ENCODE peak calls at places on chromosomes 2 and 18, in ten cellular contexts. S is HCT116, O is GM12878, Q is suprapubic skin, Y is HepG2, K is upper lobe of left lung, G is breast epithelium, U is K562, R is prostate gland, M is sigmoid colon. N is an unnamed sample.

GRCh38 chr2:12412898-12413305 is 303.8 kb upstream of the TRIB2 start:
- DNase-seq in O (peak), Q (no peak), K (no peak), R (no peak), M (no peak), U (no peak), S (no peak), Y (no peak), G (no peak), N (no peak)

GRCh38 chr18:55968550-55968949 is 380.6 kb upstream of the TCF4 start:
- DNase-seq in Y (no peak), S (no peak), U (no peak), O (no peak), Q (no peak), K (no peak), M (no peak), R (no peak), G (no peak), N (no peak)

GRCh38 chr2:238750212-238750904 is 97.5 kb upstream of the TWIST2 start:
- DNase-seq in Y (no peak), M (no peak), K (no peak), U (no peak), O (no peak), R (no peak), Q (no peak), G (no peak), S (no peak), N (no peak)

GRCh38 chr2:70828914-70829824 is 6.4 kb downstream of the CD207 start:
- DNase-seq in U (no peak), O (no peak), S (no peak), G (no peak), Q (no peak), M (no peak), K (no peak), Y (no peak), R (no peak), N (no peak)

GRCh38 chr2:9914384-9915065 is 37.0 kb upstream of the GRHL1 start:
- DNase-seq in U (peak), O (peak), Y (no peak), K (no peak), M (no peak), R (no peak), S (peak), G (no peak), Q (no peak), N (no peak)

GRCh38 chr18:35582310-35582682 is 756 bp downstream of the GALNT1 start:
- DNase-seq in O (no peak), S (no peak), R (no peak), M (no peak), G (no peak), Q (no peak), K (no peak), Y (no peak), U (peak), N (no peak)

GRCh38 chr2:214069254-214069653 is 341.6 kb upstream of the VWC2L start:
- DNase-seq in M (no peak), U (no peak), S (peak), O (no peak), G (no peak), R (peak), K (no peak), Y (peak), Q (no peak), N (no peak)

GRCh38 chr2:212532585-212532984 is 6.0 kb downstream of the ERBB4 start:
- DNase-seq in K (no peak), U (no peak), G (no peak), O (no peak), M (no peak), R (no peak), Q (no peak), Y (no peak), S (no peak), N (no peak)

GRCh38 chr2:215052810-215053209 is 85.6 kb downstream of the ABCA12 start:
- DNase-seq in S (no peak), Q (no peak), U (no peak), K (no peak), Y (no peak), G (no peak), M (no peak), O (no peak), R (no peak), N (no peak)

GRCh38 chr2:238669046-238669445 is 178.8 kb upstream of the TWIST2 start:
- DNase-seq in G (no peak), Y (no peak), K (no peak), S (no peak), U (no peak), Q (no peak), M (no peak), R (no peak), O (no peak), N (no peak)

GRCh38 chr2:158337018-158337417 is 119.5 kb downstream of the CCDC148 start:
- DNase-seq in G (no peak), K (no peak), R (no peak), U (peak), S (no peak), Q (no peak), O (no peak), M (no peak), Y (no peak), N (no peak)

GRCh38 chr2:139080244-139080643 is 300.1 kb upstream of the NXPH2 start:
- DNase-seq in G (no peak), O (no peak), S (no peak), Q (no peak), K (no peak), Y (no peak), U (no peak), M (no peak), R (no peak), N (no peak)

GRCh38 chr2:199973703-199974102 is 18.3 kb downstream of the MAIP1 start:
- DNase-seq in U (peak), G (no peak), M (no peak), S (peak), O (no peak), K (no peak), Q (no peak), Y (peak), R (no peak), N (no peak)

GRCh38 chr18:58087928-58088722 is 44.1 kb downstream of the NEDD4L start:
- DNase-seq in O (no peak), M (no peak), S (no peak), U (peak), K (no peak), R (peak), G (peak), Y (no peak), Q (no peak), N (peak)

GRCh38 chr2:234771985-234772774 is 179.6 kb upstream of the SH3BP4 start:
- DNase-seq in G (no peak), U (no peak), O (no peak), K (no peak), Q (no peak), S (no peak), M (no peak), Y (no peak), R (no peak), N (no peak)

GRCh38 chr18:32770651-32771168 is 2.1 kb downstream of the KLHL14 start:
- DNase-seq in Q (no peak), U (no peak), O (no peak), Y (no peak), K (peak), G (no peak), S (no peak), M (no peak), R (no peak), N (no peak)

GRCh38 chr2:26805241-26805676 is 19.4 kb downstream of the CENPA start:
- DNase-seq in K (no peak), Q (no peak), G (no peak), S (peak), R (no peak), U (no peak), M (no peak), Y (no peak), O (no peak), N (no peak)

GRCh38 chr2:239213420-239214101 is 187.3 kb downstream of the HDAC4 start:
- DNase-seq in O (no peak), Q (peak), G (peak), K (no peak), S (no peak), R (no peak), U (no peak), Y (no peak), M (peak), N (no peak)

GRCh38 chr2:44295636-44296359 is 20.5 kb downstream of the SLC3A1 start:
- DNase-seq in R (no peak), M (no peak), K (no peak), Q (no peak), Y (peak), O (no peak), G (no peak), S (no peak), U (no peak), N (no peak)

GRCh38 chr2:37625156-37625555 is 46.3 kb downstream of the CDC42EP3 start:
- DNase-seq in U (no peak), O (no peak), S (no peak), M (no peak), R (no peak), G (no peak), K (no peak), Q (no peak), Y (no peak), N (no peak)

GRCh38 chr2:16900405-16901025 is 234.9 kb upstream of the CYRIA start:
- DNase-seq in U (peak), Y (peak), M (no peak), Q (no peak), R (no peak), K (no peak), S (peak), O (no peak), G (no peak), N (peak)

GRCh38 chr2:20291846-20292408 is 58.7 kb downstream of the PUM2 start:
- DNase-seq in Y (no peak), U (no peak), K (peak), O (no peak), R (no peak), M (no peak), G (no peak), S (no peak), Q (no peak), N (no peak)

GRCh38 chr2:75475049-75475448 is 85.7 kb downstream of the EVA1A start:
- DNase-seq in M (no peak), R (no peak), S (no peak), O (no peak), G (no peak), K (no peak), Q (no peak), Y (no peak), U (no peak), N (no peak)

GRCh38 chr2:39377226-39377939 is 59.7 kb downstream of the MAP4K3 start:
- DNase-seq in G (no peak), Y (no peak), U (peak), M (no peak), S (no peak), Q (no peak), R (no peak), K (no peak), O (peak), N (no peak)

GRCh38 chr18:26956894-26957293 is 91.4 kb upstream of the AQP4 start:
- DNase-seq in Q (no peak), M (no peak), R (no peak), K (no peak), O (no peak), Y (no peak), S (no peak), U (no peak), G (no peak), N (no peak)

GRCh38 chr2:98234763-98235162 is 111.5 kb upstream of the CNGA3 start:
- DNase-seq in Q (no peak), O (no peak), G (no peak), R (no peak), U (no peak), Y (no peak), K (no peak), S (no peak), M (no peak), N (no peak)

GRCh38 chr2:148684507-148684906 is 40.0 kb downstream of the EPC2 start:
- DNase-seq in O (no peak), G (no peak), K (no peak), S (no peak), R (no peak), U (no peak), Q (no peak), Y (no peak), M (no peak), N (no peak)

GRCh38 chr2:18611184-18611583 is 21.8 kb upstream of the NT5C1B start:
- DNase-seq in M (no peak), K (no peak), U (no peak), Y (no peak), S (no peak), G (no peak), R (no peak), Q (no peak), O (no peak), N (no peak)

GRCh38 chr2:47867205-47867604 is 39.1 kb downstream of the FBXO11 start:
- DNase-seq in R (no peak), Q (no peak), K (no peak), G (no peak), U (no peak), O (no peak), S (peak), M (no peak), Y (no peak), N (no peak)

GRCh38 chr2:88671786-88672427 is 19.6 kb upstream of the RPIA start:
- DNase-seq in Y (peak), Q (no peak), M (no peak), G (no peak), O (no peak), K (no peak), S (peak), U (peak), R (peak), N (no peak)

GRCh38 chr2:146874260-146874658 is 970.6 kb upstream of the ACVR2A start:
- DNase-seq in Q (no peak), K (no peak), U (no peak), S (peak), R (no peak), M (no peak), O (no peak), Y (no peak), G (no peak), N (peak)

GRCh38 chr2:165674780-165675179 is 119.3 kb downstream of the GALNT3 start:
- DNase-seq in M (no peak), S (no peak), U (no peak), K (no peak), R (no peak), O (no peak), Q (no peak), G (no peak), Y (no peak), N (no peak)

GRCh38 chr2:23703037-23703582 is 223.8 kb downstream of the ATAD2B start:
- DNase-seq in G (no peak), R (no peak), U (no peak), K (no peak), M (peak), Q (peak), O (no peak), S (no peak), Y (no peak), N (no peak)

GRCh38 chr2:26707747-26708146 is 15.2 kb downstream of the KCNK3 start:
- DNase-seq in Y (no peak), M (no peak), Q (no peak), S (no peak), O (no peak), U (no peak), R (no peak), K (no peak), G (no peak), N (no peak)

GRCh38 chr2:120205901-120206581 is 17.2 kb downstream of the TMEM185B start:
- DNase-seq in M (no peak), O (no peak), K (peak), R (no peak), Y (no peak), G (no peak), S (no peak), U (peak), Q (peak), N (no peak)

DNA sequence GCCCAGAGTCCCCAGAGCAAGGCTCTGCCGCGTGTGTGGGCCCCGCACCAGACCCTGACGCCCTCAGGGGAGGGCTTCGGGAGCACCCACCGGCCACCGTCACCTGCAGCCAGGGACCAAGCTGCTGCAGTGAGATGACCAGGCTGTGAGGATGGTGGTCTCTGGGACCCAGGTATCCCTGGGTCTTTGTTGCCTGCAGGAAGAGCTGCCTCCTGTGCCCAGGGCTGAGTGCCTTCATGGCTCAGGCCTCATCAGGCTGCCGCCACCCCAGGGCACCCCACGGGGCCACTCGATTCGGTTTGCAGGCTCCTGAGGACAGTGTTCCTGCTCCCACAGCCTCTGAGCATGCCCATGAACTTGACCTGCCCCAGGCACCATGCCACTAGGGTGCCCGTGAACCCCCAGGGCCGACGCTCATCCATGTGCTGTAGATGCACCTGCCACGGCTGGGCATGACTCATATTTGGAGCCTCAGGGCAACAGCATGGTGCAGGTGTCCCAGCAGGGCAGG is 109.8 kb downstream of the FAM210A start:
- DNase-seq in S (no peak), R (no peak), Q (no peak), K (peak), U (no peak), O (no peak), G (no peak), Y (no peak), M (no peak), N (no peak)
- TF ChIP-seq POLR2AphosphoS5 in S (no peak), R (no peak), Q (no peak), K (no peak), U (no peak), O (no peak), G (no peak), Y (no peak), M (no peak), N (no peak)

DNA sequence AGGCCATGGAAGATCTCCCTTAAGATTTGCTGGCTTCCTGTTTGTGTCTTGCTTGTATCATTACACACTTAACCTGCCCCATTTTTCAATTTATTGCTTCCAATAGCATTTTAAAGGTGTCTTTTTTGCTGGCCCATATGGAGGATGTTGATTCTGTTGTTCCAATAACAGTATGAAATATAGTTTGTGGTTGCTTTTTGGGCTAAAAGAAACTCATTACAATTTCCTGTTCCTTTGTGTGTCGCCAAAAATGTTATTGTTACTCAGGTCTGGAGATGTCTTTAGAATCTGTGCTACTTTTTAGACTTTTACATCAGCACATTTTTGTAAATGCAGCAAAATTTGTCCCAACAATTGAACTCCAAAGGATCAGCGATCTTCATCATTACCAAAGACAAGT is 233.9 kb upstream of the ITGA4 start:
- DNase-seq in K (no peak), Y (no peak), G (no peak), R (no peak), M (no peak), Q (no peak), U (no peak), S (no peak), O (no peak), N (no peak)
- H3K4me3 ChIP-seq in K (no peak), Y (no peak), G (no peak), R (no peak), M (no peak), Q (no peak), U (no peak), S (no peak), O (no peak), N (no peak)

DNA sequence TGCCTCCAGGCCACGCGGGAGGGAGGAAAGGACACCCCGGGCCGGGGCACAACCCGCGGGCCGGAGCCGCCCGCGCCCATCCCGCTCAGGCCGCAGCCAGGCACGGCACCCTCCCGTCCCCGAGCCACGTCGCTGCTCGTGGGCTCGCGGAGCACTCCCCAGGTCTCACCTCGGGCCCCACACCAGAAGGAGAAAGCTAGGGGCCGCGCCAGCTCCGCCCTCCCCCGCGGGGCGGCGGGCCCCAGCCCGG is 614 bp downstream of the HDLBP start:
- DNase-seq in G (no peak), O (no peak), S (no peak), M (no peak), K (no peak), U (no peak), Q (no peak), Y (no peak), R (no peak), N (no peak)
- TF ChIP-seq POLR2A in G (peak), O (peak), S (no peak), M (peak), K (no peak), U (no peak), Q (no peak), Y (peak), R (peak), N (no peak)

GRCh38 chr2:21500546-21500945 is 376.8 kb downstream of the TDRD15 start:
- DNase-seq in O (no peak), Q (no peak), U (no peak), M (no peak), S (no peak), Y (no peak), K (no peak), R (no peak), G (no peak), N (no peak)
- TF ChIP-seq POLR2AphosphoS5 in O (no peak), Q (no peak), U (no peak), M (peak), S (no peak), Y (no peak), K (no peak), R (no peak), G (no peak), N (no peak)

DNA sequence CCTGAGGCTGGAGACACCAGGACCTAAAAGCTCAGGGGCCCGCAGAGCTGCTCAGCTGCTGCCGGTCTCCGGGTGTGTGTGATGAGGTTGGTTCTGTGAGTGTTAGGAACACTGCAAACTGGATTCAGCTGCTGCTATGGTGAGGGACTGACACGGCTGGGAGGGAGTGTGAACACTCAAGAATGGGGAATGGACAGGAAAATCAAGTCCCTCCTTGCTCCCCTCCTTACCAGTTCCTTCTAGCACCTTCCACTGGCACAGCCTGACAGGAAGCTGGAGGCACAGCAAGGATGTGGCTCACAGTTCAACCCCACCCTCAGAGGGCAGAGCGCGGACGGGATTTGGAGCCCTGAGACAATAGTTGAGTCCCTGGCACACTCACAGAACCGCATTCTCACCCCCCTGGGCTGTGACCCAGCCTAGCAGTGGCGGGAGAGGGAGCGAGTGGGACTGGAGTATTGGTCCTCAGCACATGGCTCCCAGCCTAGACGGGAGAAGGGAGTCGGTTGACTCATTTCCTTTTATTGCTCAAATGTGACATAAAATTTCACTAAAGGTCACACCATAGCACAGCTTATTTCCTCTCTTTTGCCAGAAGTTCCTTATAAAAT is 42.5 kb downstream of the LRRC30 start:
- DNase-seq in M (peak), R (peak), Q (peak), O (no peak), G (no peak), K (no peak), Y (no peak), U (no peak), S (no peak), N (peak)
- H3K4me3 ChIP-seq in M (no peak), R (no peak), Q (no peak), O (no peak), G (peak), K (no peak), Y (no peak), U (no peak), S (no peak), N (no peak)

DNA sequence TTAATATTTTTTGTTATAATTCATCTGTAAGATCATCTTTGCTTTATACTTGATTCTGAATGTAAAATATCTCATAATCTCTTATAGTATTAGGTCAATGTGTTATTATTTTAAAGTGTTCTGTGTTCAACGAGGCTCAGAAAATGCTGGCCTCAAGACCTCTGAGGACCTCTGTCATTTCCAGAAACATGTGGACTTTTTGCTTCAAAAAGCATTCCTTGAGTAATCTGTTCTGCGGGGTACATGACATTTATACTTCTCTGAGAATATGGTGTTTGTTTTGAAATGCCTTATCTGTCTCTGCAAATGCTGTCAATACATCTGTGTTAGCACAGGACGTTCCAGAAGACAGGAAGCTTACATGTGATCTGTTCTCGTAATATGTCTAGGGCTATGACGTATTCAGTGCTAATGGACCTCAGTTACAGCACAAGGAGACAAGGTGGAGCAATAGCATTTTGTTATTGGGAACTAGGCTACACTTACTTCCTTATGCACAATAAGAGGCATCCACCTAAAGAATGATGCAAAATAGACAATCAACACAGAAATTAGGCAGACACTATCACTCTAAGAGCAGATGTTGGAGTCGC is 37.6 kb upstream of the IL1RL1 start:
- DNase-seq in U (no peak), R (no peak), O (no peak), G (no peak), Q (no peak), M (no peak), Y (no peak), K (no peak), S (no peak), N (no peak)
- TF ChIP-seq POLR2A in U (no peak), R (no peak), O (no peak), G (no peak), Q (no peak), M (no peak), Y (no peak), K (no peak), S (no peak), N (no peak)

GRCh38 chr2:160267022-160267421 is 67.0 kb upstream of the ITGB6 start:
- DNase-seq in G (no peak), O (no peak), K (no peak), Y (no peak), R (no peak), S (no peak), M (no peak), Q (no peak), U (no peak), N (no peak)
- TF ChIP-seq POLR2AphosphoS5 in G (no peak), O (no peak), K (no peak), Y (no peak), R (no peak), S (no peak), M (no peak), Q (no peak), U (no peak), N (no peak)

N was measured in stomach.